ENCODE peak calls at places on chromosomes 3 and 15, in four cellular contexts. B is heart left ventricle, L is IMR-90, Q is tibial nerve. I is an unnamed sample. For H3K4me1 and H3K36me3, the result is how much of the 10 kb centered on the place peaks cover.

GRCh38 chr3:107198522-107199271 is 178.5 kb upstream of the CCDC54 start:
- DNase-seq in B (peak), L (peak), Q (peak), I (no peak)

GRCh38 chr3:136750922-136751258 is 1.3 kb downstream of the STAG1 start:
- DNase-seq in B (no peak), L (peak), Q (no peak), I (no peak)

GRCh38 chr3:59056706-59057105 is 6.9 kb upstream of the CFAP20DC start:
- DNase-seq in B (no peak), L (peak), Q (no peak), I (no peak)

GRCh38 chr3:53478921-53479664 is 15.3 kb upstream of the CACNA1D start:
- DNase-seq in B (no peak), L (no peak), Q (no peak), I (no peak)

GRCh38 chr3:111299070-111299672 is 227.6 kb downstream of the NECTIN3 start:
- DNase-seq in B (no peak), L (peak), Q (no peak), I (no peak)

GRCh38 chr3:61783993-61784718 is 222.8 kb downstream of the PTPRG start:
- DNase-seq in B (no peak), L (peak), Q (no peak), I (no peak)

GRCh38 chr3:194584435-194584776 is 48.8 kb downstream of the TMEM44 start:
- DNase-seq in B (no peak), L (no peak), Q (no peak), I (no peak)

GRCh38 chr3:186783070-186783730 is at the start of gene EIF4A2:
- DNase-seq in B (peak), L (peak), Q (peak), I (peak)

GRCh38 chr3:119329551-119329950 is 35.4 kb downstream of the ARHGAP31 start:
- DNase-seq in B (no peak), L (peak), Q (no peak), I (peak)

GRCh38 chr3:82133070-82133606 is 371.7 kb upstream of the GBE1 start:
- DNase-seq in B (peak), L (peak), Q (peak), I (peak)

GRCh38 chr15:70669006-70669602 is 94.3 kb downstream of the UACA start:
- DNase-seq in B (no peak), L (no peak), Q (no peak), I (no peak)

GRCh38 chr3:7518471-7518870 is 657.6 kb downstream of the GRM7 start:
- DNase-seq in B (no peak), L (no peak), Q (peak), I (no peak)

GRCh38 chr3:85003479-85003878 is 44.7 kb downstream of the CADM2 start:
- DNase-seq in B (no peak), L (no peak), Q (no peak), I (no peak)

GRCh38 chr3:104385421-104385820 is 981.3 kb upstream of the ALCAM start:
- DNase-seq in B (peak), L (no peak), Q (peak), I (no peak)

GRCh38 chr3:46400000-46400734 is 6.7 kb downstream of the CCR5AS start:
- DNase-seq in B (no peak), L (peak), Q (no peak), I (no peak)

GRCh38 chr3:15345051-15345607 is 12.7 kb upstream of the SH3BP5 start:
- DNase-seq in B (no peak), L (no peak), Q (no peak), I (no peak)

GRCh38 chr3:134346744-134347143 is 27.5 kb downstream of the AMOTL2 start:
- DNase-seq in B (no peak), L (no peak), Q (no peak), I (no peak)

GRCh38 chr3:186038360-186038759 is 70.5 kb downstream of the ETV5 start:
- DNase-seq in B (no peak), L (no peak), Q (no peak), I (no peak)

GRCh38 chr3:88912294-88913014 is 195.0 kb upstream of the EPHA3 start:
- DNase-seq in B (no peak), L (no peak), Q (no peak), I (no peak)

GRCh38 chr3:57956119-57956832 is 51.9 kb upstream of the FLNB start:
- DNase-seq in B (no peak), L (peak), Q (no peak), I (no peak)

GRCh38 chr15:40050788-40051615 is 12.0 kb upstream of the SRP14 start:
- DNase-seq in B (no peak), L (peak), Q (no peak), I (peak)

GRCh38 chr3:140905557-140905956 is 36.1 kb upstream of the SLC25A36 start:
- DNase-seq in B (no peak), L (no peak), Q (no peak), I (no peak)

GRCh38 chr15:96331942-96332853 is 1.7 kb downstream of the NR2F2 start:
- DNase-seq in B (no peak), L (no peak), Q (peak), I (peak)

GRCh38 chr15:85479071-85479647 is 98.8 kb downstream of the AKAP13 start:
- DNase-seq in B (no peak), L (peak), Q (no peak), I (no peak)

GRCh38 chr3:9820944-9821343 is 10.9 kb downstream of the TTLL3 start:
- DNase-seq in B (no peak), L (peak), Q (no peak), I (no peak)

GRCh38 chr3:74575857-74576256 is 38.6 kb downstream of the CNTN3 start:
- DNase-seq in B (no peak), L (no peak), Q (no peak), I (no peak)

GRCh38 chr3:127254730-127255129 is 33.1 kb downstream of the PRR20G start:
- DNase-seq in B (no peak), L (no peak), Q (no peak), I (no peak)

GRCh38 chr15:85545757-85546156 is 165.4 kb downstream of the AKAP13 start:
- DNase-seq in B (no peak), L (no peak), Q (no peak), I (no peak)

GRCh38 chr3:120013481-120013880 is 80.8 kb downstream of the GSK3B start:
- DNase-seq in B (no peak), L (peak), Q (no peak), I (no peak)

GRCh38 chr3:112247351-112247750 is 46.7 kb downstream of the SLC9C1 start:
- DNase-seq in B (no peak), L (no peak), Q (no peak), I (no peak)

GRCh38 chr3:132641837-132642538 is 17.6 kb downstream of the ACAD11 start:
- DNase-seq in B (no peak), L (peak), Q (no peak), I (no peak)

GRCh38 chr3:72246685-72247084 is 461.7 kb upstream of the PROK2 start:
- DNase-seq in B (peak), L (no peak), Q (no peak), I (peak)

GRCh38 chr15:48644498-48644826 is 1.0 kb downstream of the FBN1 start:
- DNase-seq in B (no peak), L (peak), Q (no peak), I (peak)

GRCh38 chr3:61562042-61562809 is 855 bp downstream of the PTPRG start:
- DNase-seq in B (no peak), L (peak), Q (no peak), I (peak)

GRCh38 chr3:154598166-154598565 is 168.2 kb upstream of the GPR149 start:
- DNase-seq in B (no peak), L (no peak), Q (no peak), I (no peak)

GRCh38 chr3:111714305-111714704 is 119.2 kb upstream of the ZBED2 start:
- DNase-seq in B (no peak), L (peak), Q (no peak), I (no peak)

GRCh38 chr3:196942226-196942914 is at the start of gene NCBP2:
- DNase-seq in B (peak), L (peak), Q (peak), I (peak)
- TF ChIP-seq POLR2A in B (peak), L (peak), Q (peak), I (peak)

DNA sequence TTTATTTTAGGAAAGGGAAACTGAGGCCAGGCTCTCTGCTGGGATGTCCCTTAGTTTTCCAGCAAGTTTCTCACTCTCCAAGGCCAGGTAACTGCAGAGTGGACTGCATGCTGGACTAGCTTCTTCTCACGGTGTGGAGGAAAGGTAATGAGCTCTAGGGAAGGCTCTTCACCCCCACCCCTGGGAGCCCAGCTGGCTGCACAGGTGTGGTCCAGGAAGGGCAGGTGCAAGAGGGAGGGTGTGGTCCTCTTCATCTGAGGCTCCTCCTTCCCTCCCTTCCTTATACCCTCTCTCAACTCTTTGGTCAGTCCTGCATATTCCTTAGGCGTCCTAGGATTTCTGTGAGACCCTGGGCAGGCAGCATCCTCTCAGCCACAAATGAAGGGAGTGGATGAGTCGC is 33.9 kb downstream of the RNU5B-1 start:
- DNase-seq in B (no peak), L (no peak), Q (no peak), I (no peak)
- H3K4me1 ChIP-seq in B (under half), L (under half), Q (under half), I (under half)

GRCh38 chr3:108546249-108546648 is 35.9 kb upstream of the MYH15 start:
- DNase-seq in B (no peak), L (peak), Q (no peak), I (no peak)

GRCh38 chr3:108548304-108548703 is 37.9 kb upstream of the MYH15 start:
- DNase-seq in B (no peak), L (peak), Q (no peak), I (no peak)

GRCh38 chr3:108548886-108549285 is 38.5 kb upstream of the MYH15 start:
- DNase-seq in B (no peak), L (no peak), Q (no peak), I (no peak)

GRCh38 chr3:108552267-108553159 is 36.7 kb downstream of the CIP2A start:
- DNase-seq in B (no peak), L (peak), Q (peak), I (no peak)

DNA sequence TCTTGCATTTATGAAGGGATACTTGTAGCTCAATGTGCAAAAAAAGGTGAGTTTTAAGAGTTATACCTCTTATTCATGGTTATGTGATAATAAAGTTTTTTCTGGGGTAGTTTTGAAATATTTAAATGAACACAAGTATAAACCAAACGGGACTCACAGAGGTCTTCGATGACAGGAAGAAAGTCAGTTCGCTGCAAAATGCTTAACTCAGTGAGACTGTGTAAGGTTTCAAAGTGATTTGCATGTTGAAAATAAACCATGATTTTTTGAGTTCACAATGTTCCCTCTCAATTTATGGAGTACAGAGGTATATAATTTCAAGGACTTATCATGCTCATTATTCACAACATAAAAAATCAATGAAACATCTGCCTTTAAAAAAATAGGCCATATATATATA is 36.3 kb upstream of the MYH15 start:
- DNase-seq in B (no peak), L (no peak), Q (no peak), I (no peak)
- H3K36me3 ChIP-seq in B (under half), L (under half), Q (under half), I (under half)

GRCh38 chr3:165835431-165835830 is 1.8 kb downstream of the BCHE start:
- DNase-seq in B (no peak), L (no peak), Q (no peak), I (no peak)

GRCh38 chr3:165837801-165838200 is 578 bp upstream of the BCHE start:
- DNase-seq in B (no peak), L (no peak), Q (no peak), I (no peak)

GRCh38 chr3:165839296-165840076 is 2.3 kb upstream of the BCHE start:
- DNase-seq in B (no peak), L (no peak), Q (no peak), I (no peak)

GRCh38 chr3:165837058-165837525 is at the start of gene BCHE:
- DNase-seq in B (peak), L (peak), Q (no peak), I (peak)
- TF ChIP-seq POLR2A in B (no peak), L (no peak), Q (no peak), I (no peak)

GRCh38 chr3:56759532-56759931 is 42.2 kb downstream of the ARHGEF3 start:
- DNase-seq in B (no peak), L (no peak), Q (no peak), I (no peak)

GRCh38 chr3:56761887-56762605 is 39.7 kb downstream of the ARHGEF3 start:
- DNase-seq in B (no peak), L (peak), Q (no peak), I (no peak)

GRCh38 chr3:56761023-56761422 is 40.7 kb downstream of the ARHGEF3 start:
- DNase-seq in B (no peak), L (no peak), Q (no peak), I (no peak)

GRCh38 chr3:56754753-56755365 is 46.9 kb downstream of the ARHGEF3 start:
- DNase-seq in B (peak), L (no peak), Q (peak), I (no peak)

DNA sequence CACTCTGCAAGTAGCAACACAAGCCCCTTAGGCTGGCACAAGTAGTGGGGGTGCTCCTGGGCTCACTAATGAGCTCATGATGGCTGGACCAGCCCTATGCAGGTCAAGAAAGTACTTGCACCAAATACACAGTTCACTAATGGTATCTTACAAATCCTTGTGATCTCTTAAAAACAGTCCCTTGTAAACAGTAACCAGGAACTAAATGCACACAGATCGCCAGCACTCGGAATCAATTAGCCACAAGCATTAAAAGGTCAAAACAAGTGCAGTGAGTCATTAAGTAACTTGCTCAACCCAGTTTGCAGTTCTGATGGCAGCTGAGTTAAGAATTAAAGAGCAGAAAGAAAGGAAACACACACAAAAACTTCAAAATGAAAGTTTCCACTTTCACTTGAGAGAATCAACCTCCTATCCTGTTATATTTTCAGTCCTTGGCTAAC is 43.2 kb downstream of the ARHGEF3 start:
- DNase-seq in B (no peak), L (peak), Q (no peak), I (no peak)
- H3K4me1 ChIP-seq in B (half or more), L (under half), Q (under half), I (under half)

DNA sequence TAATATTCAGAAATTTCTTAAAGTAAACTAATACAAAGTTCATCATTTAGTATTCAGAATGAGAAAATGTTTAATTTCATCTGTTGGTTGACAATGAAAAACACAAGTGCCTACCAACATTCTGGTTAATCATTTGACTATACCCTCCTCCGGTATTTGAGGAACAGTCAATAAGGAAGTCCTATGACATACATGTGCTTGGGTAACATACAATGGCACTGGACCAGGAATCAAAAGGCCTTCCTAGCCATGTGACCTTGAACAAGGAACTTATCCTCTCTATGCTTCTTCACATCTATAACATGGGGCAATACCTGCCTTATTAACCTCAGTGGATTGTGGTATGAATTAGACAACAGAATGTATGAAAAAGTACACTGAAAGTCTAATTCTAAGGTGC is 65.8 kb downstream of the ZNF280D start:
- DNase-seq in B (no peak), L (no peak), Q (no peak), I (no peak)
- H3K36me3 ChIP-seq in B (under half), L (under half), Q (under half), I (under half)